ENCODE peak calls at places on chromosomes 2 and 18, in six cellular contexts. M, I, R, L, K and B are unnamed samples. For H3K4me1 and H3K9me3, the result is how much of the 10 kb centered on the place peaks cover.

GRCh38 chr2:132668189-132668833 is 1.7 kb downstream of the LYPD1 start:
- DNase-seq in M (no peak), I (no peak), R (no peak), L (no peak), K (no peak), B (no peak)

GRCh38 chr2:112534826-112535225 is 7.4 kb upstream of the POLR1B start:
- DNase-seq in M (no peak), I (no peak), R (no peak), L (no peak), K (no peak), B (no peak)

GRCh38 chr18:3623769-3624545 is 174.0 kb downstream of the TGIF1 start:
- DNase-seq in M (peak), I (peak), R (peak), L (peak), K (peak), B (no peak)

GRCh38 chr18:73827801-73828200 is 319.8 kb downstream of the FBXO15 start:
- DNase-seq in M (no peak), I (no peak), R (no peak), L (no peak), K (no peak), B (no peak)

GRCh38 chr2:112029164-112029563 is 25.9 kb upstream of the TMEM87B start:
- DNase-seq in M (no peak), I (no peak), R (no peak), L (no peak), K (no peak), B (no peak)

GRCh38 chr2:168603439-168603961 is 147.4 kb downstream of the CERS6 start:
- DNase-seq in M (no peak), I (no peak), R (no peak), L (no peak), K (no peak), B (no peak)

GRCh38 chr18:46377557-46377956 is 273.4 kb downstream of the HAUS1 start:
- DNase-seq in M (no peak), I (no peak), R (no peak), L (no peak), K (no peak), B (no peak)

GRCh38 chr18:55477537-55478300 is 110.3 kb downstream of the TCF4 start:
- DNase-seq in M (no peak), I (no peak), R (peak), L (no peak), K (no peak), B (peak)

GRCh38 chr18:9887992-9888391 is 2.2 kb downstream of the TXNDC2 start:
- DNase-seq in M (no peak), I (no peak), R (no peak), L (no peak), K (no peak), B (no peak)

GRCh38 chr2:40741532-40741931 is 289.6 kb upstream of the SLC8A1 start:
- DNase-seq in M (no peak), I (no peak), R (no peak), L (no peak), K (no peak), B (no peak)

GRCh38 chr18:71784777-71785176 is 759.4 kb downstream of the CBLN2 start:
- DNase-seq in M (no peak), I (no peak), R (no peak), L (no peak), K (no peak), B (no peak)

GRCh38 chr2:222656544-222657446 is 903 bp upstream of the FARSB start:
- DNase-seq in M (no peak), I (no peak), R (no peak), L (no peak), K (no peak), B (no peak)

GRCh38 chr2:88265352-88265960 is 95.3 kb downstream of the THNSL2 start:
- DNase-seq in M (no peak), I (no peak), R (no peak), L (no peak), K (no peak), B (no peak)

GRCh38 chr2:74426181-74426758 is 4.7 kb downstream of the WDR54 start:
- DNase-seq in M (no peak), I (no peak), R (no peak), L (peak), K (no peak), B (no peak)

GRCh38 chr18:34023471-34023870 is 201.2 kb downstream of the NOL4 start:
- DNase-seq in M (no peak), I (no peak), R (no peak), L (no peak), K (no peak), B (no peak)

GRCh38 chr2:165617720-165618119 is 148.2 kb downstream of the CSRNP3 start:
- DNase-seq in M (no peak), I (no peak), R (no peak), L (no peak), K (no peak), B (no peak)

GRCh38 chr2:28408764-28409599 is 16.3 kb downstream of the FOSL2 start:
- DNase-seq in M (no peak), I (no peak), R (peak), L (no peak), K (peak), B (peak)
- H3K4me1 ChIP-seq in M (half or more), I (half or more), R (under half), L (under half), K (under half), B (half or more)

GRCh38 chr2:115384399-115384798 is 942.0 kb downstream of the DPP10 start:
- DNase-seq in M (no peak), I (no peak), R (no peak), L (no peak), K (no peak), B (no peak)
- H3K9me3 ChIP-seq in M (under half), I (under half), R (under half), L (under half), K (under half), B (under half)

GRCh38 chr2:96407919-96408550 is 72.5 kb downstream of the NCAPH start:
- DNase-seq in M (no peak), I (no peak), R (no peak), L (no peak), K (no peak), B (no peak)

GRCh38 chr2:96407041-96407918 is 71.7 kb downstream of the NCAPH start:
- DNase-seq in M (peak), I (peak), R (peak), L (peak), K (peak), B (peak)

GRCh38 chr2:96412307-96413066 is 76.9 kb downstream of the NCAPH start:
- DNase-seq in M (no peak), I (no peak), R (no peak), L (no peak), K (no peak), B (no peak)

GRCh38 chr2:96409543-96410184 is 74.1 kb downstream of the NCAPH start:
- DNase-seq in M (peak), I (no peak), R (no peak), L (no peak), K (no peak), B (no peak)

GRCh38 chr2:96408631-96409542 is 73.3 kb downstream of the NCAPH start:
- DNase-seq in M (peak), I (peak), R (no peak), L (peak), K (no peak), B (no peak)
- H3K4me1 ChIP-seq in M (under half), I (under half), R (under half), L (under half), K (under half), B (under half)

DNA sequence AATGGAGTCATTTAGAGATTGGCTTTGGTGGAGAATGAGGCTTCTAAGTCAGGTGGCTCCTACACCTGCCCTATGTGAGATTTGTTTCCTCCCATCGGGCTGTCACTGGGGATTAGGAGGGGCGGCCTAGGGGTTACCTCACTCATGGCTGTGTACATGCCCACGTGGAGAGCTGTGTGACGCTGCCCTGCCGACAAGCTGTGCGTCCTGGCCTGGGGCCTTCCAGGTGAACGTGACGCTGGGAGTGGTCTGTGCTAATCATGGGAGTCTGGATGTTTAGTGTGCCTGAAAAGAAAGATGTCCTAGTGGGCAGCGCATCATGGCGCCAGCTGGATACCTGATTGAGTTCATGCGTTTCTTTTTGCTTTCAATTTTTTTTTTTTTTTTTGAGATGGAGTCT is 14.0 kb downstream of the ASB1 start:
- DNase-seq in M (no peak), I (no peak), R (no peak), L (no peak), K (no peak), B (no peak)
- H3K9me3 ChIP-seq in M (under half), I (under half), R (under half), L (under half), K (under half), B (under half)

GRCh38 chr2:102041351-102041750 is 49.6 kb downstream of the IL1R2 start:
- DNase-seq in M (no peak), I (no peak), R (no peak), L (no peak), K (no peak), B (no peak)
- H3K4me1 ChIP-seq in M (under half), I (under half), R (under half), L (under half), K (under half), B (under half)

GRCh38 chr18:60664736-60665135 is 292.2 kb upstream of the MC4R start:
- DNase-seq in M (no peak), I (no peak), R (no peak), L (no peak), K (no peak), B (no peak)
- H3K9me3 ChIP-seq in M (under half), I (under half), R (under half), L (under half), K (under half), B (under half)